ENCODE peak calls at places on chromosomes 1 and 21, in five cellular contexts. R, D, S, U and Y are unnamed samples.

GRCh38 chr1:45957684-45958083 is 154.3 kb downstream of the MAST2 start:
- DNase-seq in R (peak; percentile 52), D (no peak), U (no peak), S (no peak), Y (peak; percentile 15)

GRCh38 chr1:41626616-41627375 is 142.3 kb upstream of the EDN2 start:
- DNase-seq in R (no peak), S (no peak), U (peak; percentile 25), D (peak; percentile 30), Y (no peak)

GRCh38 chr1:53061123-53061858 is 722 bp upstream of the PODN start:
- DNase-seq in D (no peak), R (no peak), S (no peak), U (peak; percentile 67), Y (peak; percentile 12)

GRCh38 chr1:33441088-33441745 is 10.3 kb upstream of the PHC2 start:
- DNase-seq in R (no peak), D (no peak), S (no peak), U (no peak), Y (no peak)

GRCh38 chr1:53369761-53370160 is 41.9 kb upstream of the LRP8 start:
- DNase-seq in S (peak; percentile 29), U (no peak), D (no peak), R (no peak), Y (no peak)

GRCh38 chr1:5744911-5745431 is 247.3 kb downstream of the NPHP4 start:
- DNase-seq in S (peak; percentile 18), D (peak; percentile 1), U (no peak), R (no peak), Y (peak; percentile 6)

GRCh38 chr1:146012703-146013565 is 8.6 kb downstream of the HJV start:
- DNase-seq in S (no peak), R (no peak), U (peak; percentile 89), D (peak; percentile 65), Y (peak; percentile 92)

GRCh38 chr1:12472798-12473551 is 145.0 kb downstream of the DHRS3 start:
- DNase-seq in S (no peak), D (no peak), R (no peak), U (no peak), Y (peak; percentile 55)

GRCh38 chr1:19340387-19340937 is 28.3 kb downstream of the SLC66A1 start:
- DNase-seq in S (no peak), R (no peak), U (no peak), D (no peak), Y (no peak)

GRCh38 chr1:43750083-43750482 is 42.7 kb downstream of the ST3GAL3 start:
- DNase-seq in R (no peak), D (no peak), S (no peak), U (no peak), Y (no peak)

GRCh38 chr1:28790384-28791035 is 21.5 kb upstream of the OPRD1 start:
- DNase-seq in D (no peak), U (no peak), S (no peak), R (no peak), Y (no peak)

GRCh38 chr1:66575739-66576138 is 41.8 kb downstream of the SGIP1 start:
- DNase-seq in D (peak; percentile 93), S (no peak), U (peak; percentile 97), R (no peak), Y (peak; percentile 94)

GRCh38 chr1:57696041-57696440 is 272.2 kb upstream of the DAB1 start:
- DNase-seq in R (no peak), S (no peak), D (no peak), U (no peak), Y (no peak)

GRCh38 chr1:102833171-102833570 is 275.2 kb downstream of the COL11A1 start:
- DNase-seq in U (no peak), S (no peak), D (no peak), R (no peak), Y (no peak)

GRCh38 chr1:101993703-101994102 is 3.0 kb downstream of the OLFM3 start:
- DNase-seq in S (no peak), U (no peak), R (no peak), D (no peak), Y (peak; percentile 7)

GRCh38 chr1:185408675-185409270 is 91.7 kb upstream of the IVNS1ABP start:
- DNase-seq in D (no peak), U (no peak), S (no peak), R (no peak), Y (no peak)

GRCh38 chr21:44456915-44457736 is 1.8 kb downstream of the LRRC3 start:
- DNase-seq in R (no peak), S (no peak), U (no peak), D (no peak), Y (no peak)

GRCh38 chr1:240968864-240969263 is 356.9 kb upstream of the GREM2 start:
- DNase-seq in R (no peak), S (no peak), U (no peak), D (no peak), Y (no peak)

GRCh38 chr21:26115346-26115745 is 55.2 kb downstream of the APP start:
- DNase-seq in R (no peak), S (no peak), D (no peak), U (no peak), Y (no peak)

GRCh38 chr1:48251858-48252257 is 29.3 kb downstream of the SLC5A9 start:
- DNase-seq in R (no peak), D (no peak), U (no peak), S (no peak), Y (no peak)

GRCh38 chr21:30194701-30195299 is 21.1 kb downstream of the CLDN8 start:
- DNase-seq in U (peak; percentile 10), R (no peak), D (no peak), S (no peak), Y (peak; percentile 74)

GRCh38 chr21:41419921-41420862 is 5.8 kb upstream of the MX1 start:
- DNase-seq in U (peak; percentile 87), R (peak; percentile 52), S (peak; percentile 90), D (peak; percentile 76), Y (peak; percentile 86)

GRCh38 chr1:227729881-227730629 is 5.0 kb downstream of the JMJD4 start:
- DNase-seq in S (peak; percentile 45), D (peak; percentile 67), U (peak; percentile 70), R (no peak), Y (peak; percentile 80)

GRCh38 chr1:239893127-239893731 is 198.5 kb upstream of the FMN2 start:
- DNase-seq in D (no peak), R (no peak), U (no peak), S (no peak), Y (no peak)
- H3K4me3 ChIP-seq in D (no peak overlapping the region), R (no peak overlapping the region), U (no peak overlapping the region), S (no peak overlapping the region), Y (no peak overlapping the region)

GRCh38 chr1:155081472-155082300 is 3.0 kb downstream of the EFNA3 start:
- DNase-seq in R (no peak), D (no peak), S (no peak), U (no peak), Y (no peak)
- H3K4me3 ChIP-seq in R (peak overlapping the region; percentile 14), D (no peak overlapping the region), S (no peak overlapping the region), U (no peak overlapping the region), Y (no peak overlapping the region)

GRCh38 chr1:167676205-167676915 is 45.4 kb upstream of the MPZL1 start:
- DNase-seq in R (no peak), U (no peak), S (no peak), D (no peak), Y (no peak)
- H3K4me3 ChIP-seq in R (no peak overlapping the region), U (no peak overlapping the region), S (no peak overlapping the region), D (no peak overlapping the region), Y (no peak overlapping the region)

GRCh38 chr1:113871597-113872113 is at the start of gene PTPN22:
- DNase-seq in S (no peak), U (peak; percentile 50), D (peak; percentile 60), R (peak; percentile 11), Y (peak; percentile 83)
- H3K4me3 ChIP-seq in S (no peak within 1 kb of the TSS), U (no peak within 1 kb of the TSS), D (no peak within 1 kb of the TSS), R (no peak within 1 kb of the TSS), Y (peak within 1 kb of the TSS; percentile 38)

DNA sequence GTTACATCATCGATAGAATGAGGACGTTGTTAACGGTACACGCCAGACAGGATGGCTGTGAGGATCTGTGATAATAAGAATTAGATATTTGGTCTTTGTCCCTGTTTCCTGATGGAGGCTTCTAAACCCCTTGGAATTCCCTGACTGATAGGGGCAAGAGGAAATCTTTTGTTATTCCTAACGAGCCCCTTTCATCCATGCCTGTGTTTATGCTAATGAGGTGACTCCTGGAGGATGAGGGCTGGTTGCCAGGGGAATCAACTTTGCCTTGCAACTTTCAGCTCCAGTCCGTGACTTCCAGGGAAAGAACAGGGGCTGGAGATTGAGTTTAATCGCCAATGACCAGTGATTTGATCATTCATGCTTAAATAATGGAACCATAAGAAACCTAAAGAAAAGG is 39.3 kb upstream of the NLRP3 start:
- DNase-seq in U (no peak), S (no peak), R (no peak), D (no peak), Y (no peak)
- H3K4me3 ChIP-seq in U (no peak overlapping the region), S (no peak overlapping the region), R (no peak overlapping the region), D (no peak overlapping the region), Y (no peak overlapping the region)

GRCh38 chr1:17632541-17633193 is 93.2 kb downstream of the ARHGEF10L start:
- DNase-seq in S (no peak), D (peak; percentile 29), R (no peak), U (peak; percentile 48), Y (peak; percentile 37)
- H3K4me3 ChIP-seq in S (no peak overlapping the region), D (no peak overlapping the region), R (no peak overlapping the region), U (no peak overlapping the region), Y (no peak overlapping the region)